ENCODE peak calls at places on chromosome 13, in ten cellular contexts. One of them, this sample, is unnamed. For H3K36me3, the result is how much of the 10 kb centered on the place peaks cover.

GRCh38 chr13:47929156-47929555 is 71.9 kb downstream of the SUCLA2 start:
- DNase-seq in heart right ventricle: no peak
- DNase-seq in heart left ventricle: no peak
- DNase-seq in PC-9: no peak
- DNase-seq in SK-N-SH: no peak
- DNase-seq in transverse colon: no peak
- DNase-seq in left lung: no peak
- DNase-seq in effector memory CD4-positive, alpha-beta T cell: no peak
- DNase-seq in body of pancreas: no peak
- DNase-seq in fibroblast of lung: no peak
- DNase-seq in this sample: no peak

GRCh38 chr13:40102854-40103253 is 447.4 kb downstream of the COG6 start:
- DNase-seq in heart right ventricle: no peak
- DNase-seq in heart left ventricle: no peak
- DNase-seq in PC-9: peak
- DNase-seq in SK-N-SH: no peak
- DNase-seq in transverse colon: no peak
- DNase-seq in left lung: peak
- DNase-seq in effector memory CD4-positive, alpha-beta T cell: no peak
- DNase-seq in body of pancreas: no peak
- DNase-seq in fibroblast of lung: no peak
- DNase-seq in this sample: no peak

GRCh38 chr13:52411629-52412028 is 5.7 kb upstream of the THSD1 start:
- DNase-seq in heart right ventricle: no peak
- DNase-seq in heart left ventricle: no peak
- DNase-seq in PC-9: no peak
- DNase-seq in SK-N-SH: no peak
- DNase-seq in transverse colon: no peak
- DNase-seq in left lung: no peak
- DNase-seq in effector memory CD4-positive, alpha-beta T cell: no peak
- DNase-seq in body of pancreas: no peak
- DNase-seq in fibroblast of lung: peak
- DNase-seq in this sample: no peak

GRCh38 chr13:71605744-71606143 is 261.3 kb downstream of the DACH1 start:
- DNase-seq in heart right ventricle: no peak
- DNase-seq in heart left ventricle: no peak
- DNase-seq in PC-9: no peak
- DNase-seq in SK-N-SH: no peak
- DNase-seq in transverse colon: no peak
- DNase-seq in left lung: no peak
- DNase-seq in effector memory CD4-positive, alpha-beta T cell: no peak
- DNase-seq in body of pancreas: no peak
- DNase-seq in fibroblast of lung: no peak
- DNase-seq in this sample: no peak

GRCh38 chr13:111893607-111894443 is 173.1 kb upstream of the SOX1 start:
- DNase-seq in heart right ventricle: no peak
- DNase-seq in heart left ventricle: no peak
- DNase-seq in PC-9: no peak
- DNase-seq in SK-N-SH: no peak
- DNase-seq in transverse colon: no peak
- DNase-seq in left lung: no peak
- DNase-seq in effector memory CD4-positive, alpha-beta T cell: no peak
- DNase-seq in body of pancreas: no peak
- DNase-seq in fibroblast of lung: no peak
- DNase-seq in this sample: peak

GRCh38 chr13:33228645-33229445 is 56.7 kb downstream of the STARD13 start:
- DNase-seq in heart right ventricle: no peak
- DNase-seq in heart left ventricle: no peak
- DNase-seq in PC-9: no peak
- DNase-seq in SK-N-SH: peak
- DNase-seq in transverse colon: no peak
- DNase-seq in left lung: no peak
- DNase-seq in effector memory CD4-positive, alpha-beta T cell: no peak
- DNase-seq in body of pancreas: no peak
- DNase-seq in fibroblast of lung: peak
- DNase-seq in this sample: peak

GRCh38 chr13:98978280-98978679 is 416 bp upstream of the DOCK9 start:
- DNase-seq in heart right ventricle: no peak
- DNase-seq in heart left ventricle: no peak
- DNase-seq in PC-9: peak
- DNase-seq in SK-N-SH: no peak
- DNase-seq in transverse colon: no peak
- DNase-seq in left lung: no peak
- DNase-seq in effector memory CD4-positive, alpha-beta T cell: no peak
- DNase-seq in body of pancreas: no peak
- DNase-seq in fibroblast of lung: peak
- DNase-seq in this sample: no peak

GRCh38 chr13:41306271-41307150 is 4.6 kb upstream of the NAA16 start:
- DNase-seq in heart right ventricle: no peak
- DNase-seq in heart left ventricle: no peak
- DNase-seq in PC-9: no peak
- DNase-seq in SK-N-SH: peak
- DNase-seq in transverse colon: no peak
- DNase-seq in left lung: no peak
- DNase-seq in effector memory CD4-positive, alpha-beta T cell: no peak
- DNase-seq in body of pancreas: peak
- DNase-seq in fibroblast of lung: no peak
- DNase-seq in this sample: no peak

GRCh38 chr13:79679334-79679733 is 198.4 kb downstream of the NDFIP2 start:
- DNase-seq in heart right ventricle: peak
- DNase-seq in heart left ventricle: peak
- DNase-seq in PC-9: peak
- DNase-seq in SK-N-SH: peak
- DNase-seq in transverse colon: peak
- DNase-seq in left lung: no peak
- DNase-seq in effector memory CD4-positive, alpha-beta T cell: no peak
- DNase-seq in body of pancreas: peak
- DNase-seq in fibroblast of lung: peak
- DNase-seq in this sample: peak

GRCh38 chr13:98541701-98542203 is 35.2 kb downstream of the STK24 start:
- DNase-seq in heart right ventricle: no peak
- DNase-seq in heart left ventricle: no peak
- DNase-seq in PC-9: no peak
- DNase-seq in SK-N-SH: peak
- DNase-seq in transverse colon: no peak
- DNase-seq in left lung: no peak
- DNase-seq in effector memory CD4-positive, alpha-beta T cell: no peak
- DNase-seq in body of pancreas: no peak
- DNase-seq in fibroblast of lung: no peak
- DNase-seq in this sample: no peak

GRCh38 chr13:32134991-32135390 is 103.4 kb downstream of the FRY start:
- DNase-seq in heart right ventricle: no peak
- DNase-seq in heart left ventricle: no peak
- DNase-seq in PC-9: no peak
- DNase-seq in SK-N-SH: no peak
- DNase-seq in transverse colon: no peak
- DNase-seq in left lung: no peak
- DNase-seq in effector memory CD4-positive, alpha-beta T cell: no peak
- DNase-seq in body of pancreas: no peak
- DNase-seq in fibroblast of lung: no peak
- DNase-seq in this sample: no peak
- H3K36me3 ChIP-seq in heart right ventricle: under half
- H3K36me3 ChIP-seq in heart left ventricle: half or more
- H3K36me3 ChIP-seq in PC-9: under half
- H3K36me3 ChIP-seq in SK-N-SH: under half
- H3K36me3 ChIP-seq in transverse colon: under half
- H3K36me3 ChIP-seq in left lung: under half
- H3K36me3 ChIP-seq in effector memory CD4-positive, alpha-beta T cell: under half
- H3K36me3 ChIP-seq in body of pancreas: under half
- H3K36me3 ChIP-seq in fibroblast of lung: under half
- H3K36me3 ChIP-seq in this sample: under half

DNA sequence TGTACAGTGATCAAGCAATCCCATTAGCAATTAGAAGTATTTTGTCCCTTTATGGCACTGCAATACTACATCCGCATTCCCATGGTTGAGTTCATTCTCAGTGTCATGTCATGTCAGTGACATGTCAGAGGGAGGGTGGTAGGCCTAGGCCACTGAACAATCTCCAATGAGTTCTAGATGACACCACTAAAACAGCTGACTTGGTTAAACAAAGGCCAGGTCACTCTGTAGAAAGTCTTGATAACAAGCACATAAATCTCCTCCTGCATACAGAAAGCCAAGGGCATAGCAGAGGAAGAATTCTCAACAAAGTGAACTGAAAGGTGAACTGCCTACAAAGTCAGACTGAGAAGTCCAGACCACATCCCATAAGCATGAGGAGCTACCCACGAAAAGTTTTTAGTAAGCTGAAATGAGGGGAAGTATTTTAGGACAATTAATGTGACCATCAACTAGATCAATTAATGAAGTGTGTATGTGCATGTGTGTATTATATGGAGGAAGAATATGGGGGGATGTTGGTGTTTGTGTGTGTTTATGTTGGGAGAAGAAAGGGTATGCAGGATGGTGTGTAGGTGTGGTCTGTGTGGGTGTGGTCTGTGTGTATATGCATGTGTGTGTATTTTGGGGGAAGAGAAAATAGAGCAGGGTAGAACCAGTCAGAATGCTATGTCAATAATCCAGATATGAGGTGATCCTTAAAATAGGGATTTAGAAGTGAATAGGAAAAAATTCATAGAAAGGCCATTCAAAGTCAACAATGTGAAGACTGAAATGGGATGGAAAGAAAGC is 67.7 kb downstream of the TBC1D4 start:
- DNase-seq in heart right ventricle: no peak
- DNase-seq in heart left ventricle: no peak
- DNase-seq in PC-9: no peak
- DNase-seq in SK-N-SH: no peak
- DNase-seq in transverse colon: no peak
- DNase-seq in left lung: no peak
- DNase-seq in effector memory CD4-positive, alpha-beta T cell: no peak
- DNase-seq in body of pancreas: no peak
- DNase-seq in fibroblast of lung: no peak
- DNase-seq in this sample: no peak
- H3K36me3 ChIP-seq in heart right ventricle: under half
- H3K36me3 ChIP-seq in heart left ventricle: under half
- H3K36me3 ChIP-seq in PC-9: under half
- H3K36me3 ChIP-seq in SK-N-SH: under half
- H3K36me3 ChIP-seq in transverse colon: under half
- H3K36me3 ChIP-seq in left lung: under half
- H3K36me3 ChIP-seq in effector memory CD4-positive, alpha-beta T cell: under half
- H3K36me3 ChIP-seq in body of pancreas: under half
- H3K36me3 ChIP-seq in fibroblast of lung: under half
- H3K36me3 ChIP-seq in this sample: under half

DNA sequence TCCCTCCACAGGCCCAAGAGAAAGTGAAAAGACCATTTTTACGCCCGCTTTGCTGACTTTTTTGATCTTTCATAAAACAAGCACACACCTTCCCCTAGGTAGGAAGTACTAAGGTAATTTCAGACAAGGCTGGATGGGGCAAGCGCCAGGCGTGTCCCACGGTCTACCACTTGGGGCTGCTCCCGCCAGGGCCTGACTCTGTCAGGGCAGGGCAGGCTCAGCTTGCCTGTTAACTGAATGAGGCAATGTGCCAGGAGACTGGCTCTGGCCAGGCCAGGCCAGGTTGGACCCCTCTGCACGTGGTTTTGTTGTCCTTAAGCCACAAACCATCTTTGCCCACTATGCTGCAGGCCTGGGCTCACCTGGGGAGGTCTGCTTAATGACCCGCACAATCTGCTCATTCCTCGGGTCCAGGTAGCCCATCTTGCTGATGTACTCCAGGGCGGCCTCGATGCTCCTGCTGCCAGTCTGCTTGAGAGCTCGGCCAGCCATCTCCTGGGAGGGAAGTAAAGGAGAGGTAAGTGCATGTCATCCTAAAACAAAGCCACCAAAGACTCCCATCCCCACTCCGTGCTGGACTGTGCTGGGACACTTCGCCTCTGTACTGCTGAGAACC is 70.4 kb downstream of the LATS2 start:
- DNase-seq in heart right ventricle: no peak
- DNase-seq in heart left ventricle: no peak
- DNase-seq in PC-9: no peak
- DNase-seq in SK-N-SH: no peak
- DNase-seq in transverse colon: no peak
- DNase-seq in left lung: no peak
- DNase-seq in effector memory CD4-positive, alpha-beta T cell: no peak
- DNase-seq in body of pancreas: no peak
- DNase-seq in fibroblast of lung: no peak
- DNase-seq in this sample: no peak
- H3K36me3 ChIP-seq in heart right ventricle: under half
- H3K36me3 ChIP-seq in heart left ventricle: half or more
- H3K36me3 ChIP-seq in PC-9: under half
- H3K36me3 ChIP-seq in SK-N-SH: under half
- H3K36me3 ChIP-seq in transverse colon: under half
- H3K36me3 ChIP-seq in left lung: under half
- H3K36me3 ChIP-seq in effector memory CD4-positive, alpha-beta T cell: under half
- H3K36me3 ChIP-seq in body of pancreas: under half
- H3K36me3 ChIP-seq in fibroblast of lung: under half
- H3K36me3 ChIP-seq in this sample: under half

GRCh38 chr13:110215606-110216005 is 91.4 kb downstream of the COL4A1 start:
- DNase-seq in heart right ventricle: no peak
- DNase-seq in heart left ventricle: no peak
- DNase-seq in PC-9: no peak
- DNase-seq in SK-N-SH: no peak
- DNase-seq in transverse colon: no peak
- DNase-seq in left lung: no peak
- DNase-seq in effector memory CD4-positive, alpha-beta T cell: no peak
- DNase-seq in body of pancreas: no peak
- DNase-seq in fibroblast of lung: peak
- DNase-seq in this sample: no peak
- H3K36me3 ChIP-seq in heart right ventricle: under half
- H3K36me3 ChIP-seq in heart left ventricle: under half
- H3K36me3 ChIP-seq in PC-9: under half
- H3K36me3 ChIP-seq in SK-N-SH: under half
- H3K36me3 ChIP-seq in transverse colon: under half
- H3K36me3 ChIP-seq in left lung: under half
- H3K36me3 ChIP-seq in effector memory CD4-positive, alpha-beta T cell: under half
- H3K36me3 ChIP-seq in body of pancreas: under half
- H3K36me3 ChIP-seq in fibroblast of lung: under half
- H3K36me3 ChIP-seq in this sample: under half

GRCh38 chr13:29509999-29510586 is 85.4 kb downstream of the SLC7A1 start:
- DNase-seq in heart right ventricle: no peak
- DNase-seq in heart left ventricle: no peak
- DNase-seq in PC-9: no peak
- DNase-seq in SK-N-SH: no peak
- DNase-seq in transverse colon: no peak
- DNase-seq in left lung: no peak
- DNase-seq in effector memory CD4-positive, alpha-beta T cell: no peak
- DNase-seq in body of pancreas: no peak
- DNase-seq in fibroblast of lung: no peak
- DNase-seq in this sample: no peak
- H3K36me3 ChIP-seq in heart right ventricle: under half
- H3K36me3 ChIP-seq in heart left ventricle: under half
- H3K36me3 ChIP-seq in PC-9: under half
- H3K36me3 ChIP-seq in SK-N-SH: under half
- H3K36me3 ChIP-seq in transverse colon: under half
- H3K36me3 ChIP-seq in left lung: under half
- H3K36me3 ChIP-seq in effector memory CD4-positive, alpha-beta T cell: under half
- H3K36me3 ChIP-seq in body of pancreas: under half
- H3K36me3 ChIP-seq in fibroblast of lung: under half
- H3K36me3 ChIP-seq in this sample: under half

DNA sequence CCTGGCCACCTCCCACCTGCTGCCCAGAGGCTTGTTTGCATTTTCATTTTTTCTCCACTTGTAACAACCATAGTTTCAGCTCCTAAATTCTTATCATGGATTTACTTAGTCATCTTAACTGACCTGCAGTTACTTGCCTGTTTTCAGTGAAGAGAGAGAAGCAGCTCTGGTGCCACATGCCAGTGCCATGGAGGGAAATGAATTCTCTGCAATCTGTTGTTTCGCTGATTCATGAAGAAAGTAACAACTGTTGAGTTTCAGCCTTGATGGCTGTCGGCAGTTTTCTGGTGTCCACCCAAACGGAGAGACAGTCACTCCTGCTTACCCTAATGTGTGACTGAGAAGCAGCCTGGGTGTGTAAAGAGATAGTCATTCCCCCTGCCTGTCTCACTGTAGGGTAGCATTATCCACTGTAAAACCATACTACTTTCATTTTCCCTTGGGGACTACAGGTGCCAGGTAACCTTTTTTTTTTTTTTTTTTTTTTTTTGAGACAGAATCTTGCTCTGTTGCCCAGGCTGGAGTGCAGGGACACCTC is 116.1 kb downstream of the DNAJC3 start:
- DNase-seq in heart right ventricle: no peak
- DNase-seq in heart left ventricle: no peak
- DNase-seq in PC-9: no peak
- DNase-seq in SK-N-SH: no peak
- DNase-seq in transverse colon: no peak
- DNase-seq in left lung: no peak
- DNase-seq in effector memory CD4-positive, alpha-beta T cell: no peak
- DNase-seq in body of pancreas: no peak
- DNase-seq in fibroblast of lung: no peak
- DNase-seq in this sample: no peak
- H3K36me3 ChIP-seq in heart right ventricle: under half
- H3K36me3 ChIP-seq in heart left ventricle: half or more
- H3K36me3 ChIP-seq in PC-9: under half
- H3K36me3 ChIP-seq in SK-N-SH: under half
- H3K36me3 ChIP-seq in transverse colon: under half
- H3K36me3 ChIP-seq in left lung: under half
- H3K36me3 ChIP-seq in effector memory CD4-positive, alpha-beta T cell: under half
- H3K36me3 ChIP-seq in body of pancreas: under half
- H3K36me3 ChIP-seq in fibroblast of lung: under half
- H3K36me3 ChIP-seq in this sample: under half

This sample was measured in neural progenitor cell.